ENCODE peak calls at places on chromosomes 7 and 10, in eight cellular contexts. J is chondrocyte; F is stimulated activated CD4-positive, alpha-beta T cell treated with anti-CD3 and anti-CD28 coated beads, Interleukin-2, amount 100 ng/mL, for 48 hours; K is caudate nucleus; C is RWPE1; X is heart right ventricle; Z is small intestine; V is T-cell. G is an unnamed sample.

GRCh38 chr7:29806793-29807178 is 478 bp downstream of the WIPF3 start:
- DNase-seq in J (no peak), F (no peak), K (no peak), C (no peak), X (no peak), Z (no peak), V (no peak), G (no peak)

GRCh38 chr7:101957733-101958525 is 140.5 kb downstream of the CUX1 start:
- DNase-seq in J (no peak), F (no peak), K (no peak), C (no peak), X (no peak), Z (no peak), V (no peak), G (no peak)

GRCh38 chr10:74307061-74307651 is 156.1 kb downstream of the ADK start:
- DNase-seq in J (no peak), F (no peak), K (no peak), C (no peak), X (no peak), Z (no peak), V (no peak), G (no peak)

GRCh38 chr7:67359900-67360299 is 363.3 kb downstream of the TYW1 start:
- DNase-seq in J (no peak), F (no peak), K (no peak), C (no peak), X (peak), Z (no peak), V (no peak), G (no peak)

GRCh38 chr7:158979635-158980351 is 123.4 kb downstream of the DYNC2I1 start:
- DNase-seq in J (no peak), F (no peak), K (no peak), C (no peak), X (no peak), Z (no peak), V (no peak), G (no peak)

GRCh38 chr7:47392241-47392759 is 189.6 kb downstream of the TNS3 start:
- DNase-seq in J (no peak), F (no peak), K (no peak), C (no peak), X (peak), Z (no peak), V (no peak), G (no peak)

GRCh38 chr7:132108553-132108952 is 467.7 kb downstream of the PLXNA4 start:
- DNase-seq in J (no peak), F (no peak), K (no peak), C (no peak), X (no peak), Z (no peak), V (no peak), G (no peak)

GRCh38 chr7:117445206-117445605 is 17.9 kb upstream of the ASZ1 start:
- DNase-seq in J (no peak), F (no peak), K (no peak), C (no peak), X (no peak), Z (peak), V (no peak), G (no peak)

GRCh38 chr10:36367362-36367761 is 725.3 kb upstream of the FZD8 start:
- DNase-seq in J (no peak), F (no peak), K (no peak), C (no peak), X (no peak), Z (no peak), V (no peak), G (no peak)